ENCODE peak calls at places on chromosome 13, in eight cellular contexts. One of them, this sample, is unnamed.

GRCh38 chr13:33285420-33286124 is at the start of gene STARD13:
- DNase-seq in T-cell: no peak
- DNase-seq in NCI-H1436: peak
- DNase-seq in fibroblast of villous mesenchyme: peak
- DNase-seq in RWPE1: peak
- DNase-seq in NCI-H1092 treated with DMSO at 0.1 percent for 48 hours: no peak
- DNase-seq in B cell: no peak
- DNase-seq in nephron progenitor cell: peak
- DNase-seq in this sample: no peak

GRCh38 chr13:112885782-112886268 is 83.2 kb upstream of the MCF2L start:
- DNase-seq in T-cell: no peak
- DNase-seq in NCI-H1436: no peak
- DNase-seq in fibroblast of villous mesenchyme: peak
- DNase-seq in RWPE1: peak
- DNase-seq in NCI-H1092 treated with DMSO at 0.1 percent for 48 hours: peak
- DNase-seq in B cell: no peak
- DNase-seq in nephron progenitor cell: peak
- DNase-seq in this sample: no peak

GRCh38 chr13:60396783-60397692 is at the start of gene TDRD3:
- DNase-seq in T-cell: peak
- DNase-seq in NCI-H1436: peak
- DNase-seq in fibroblast of villous mesenchyme: peak
- DNase-seq in RWPE1: peak
- DNase-seq in NCI-H1092 treated with DMSO at 0.1 percent for 48 hours: peak
- DNase-seq in B cell: peak
- DNase-seq in nephron progenitor cell: peak
- DNase-seq in this sample: peak

GRCh38 chr13:114097893-114098688 is 34.3 kb downstream of the RASA3 start:
- DNase-seq in T-cell: no peak
- DNase-seq in NCI-H1436: no peak
- DNase-seq in fibroblast of villous mesenchyme: no peak
- DNase-seq in RWPE1: no peak
- DNase-seq in NCI-H1092 treated with DMSO at 0.1 percent for 48 hours: no peak
- DNase-seq in B cell: no peak
- DNase-seq in nephron progenitor cell: no peak
- DNase-seq in this sample: no peak

GRCh38 chr13:33017410-33017929 is 1.2 kb downstream of the KL start:
- DNase-seq in T-cell: peak
- DNase-seq in NCI-H1436: no peak
- DNase-seq in fibroblast of villous mesenchyme: peak
- DNase-seq in RWPE1: no peak
- DNase-seq in NCI-H1092 treated with DMSO at 0.1 percent for 48 hours: no peak
- DNase-seq in B cell: no peak
- DNase-seq in nephron progenitor cell: peak
- DNase-seq in this sample: no peak

GRCh38 chr13:99356216-99357089 is 49.3 kb upstream of the GPR183 start:
- DNase-seq in T-cell: peak
- DNase-seq in NCI-H1436: no peak
- DNase-seq in fibroblast of villous mesenchyme: peak
- DNase-seq in RWPE1: no peak
- DNase-seq in NCI-H1092 treated with DMSO at 0.1 percent for 48 hours: no peak
- DNase-seq in B cell: peak
- DNase-seq in nephron progenitor cell: peak
- DNase-seq in this sample: peak

GRCh38 chr13:71906438-71906837 is 39.4 kb upstream of the DACH1 start:
- DNase-seq in T-cell: no peak
- DNase-seq in NCI-H1436: no peak
- DNase-seq in fibroblast of villous mesenchyme: no peak
- DNase-seq in RWPE1: no peak
- DNase-seq in NCI-H1092 treated with DMSO at 0.1 percent for 48 hours: no peak
- DNase-seq in B cell: no peak
- DNase-seq in nephron progenitor cell: no peak
- DNase-seq in this sample: no peak

GRCh38 chr13:42490676-42491075 is 83.3 kb upstream of the TNFSF11 start:
- DNase-seq in T-cell: no peak
- DNase-seq in NCI-H1436: no peak
- DNase-seq in fibroblast of villous mesenchyme: no peak
- DNase-seq in RWPE1: no peak
- DNase-seq in NCI-H1092 treated with DMSO at 0.1 percent for 48 hours: no peak
- DNase-seq in B cell: no peak
- DNase-seq in nephron progenitor cell: no peak
- DNase-seq in this sample: no peak

GRCh38 chr13:30895773-30896172 is 10.3 kb upstream of the MEDAG start:
- DNase-seq in T-cell: no peak
- DNase-seq in NCI-H1436: no peak
- DNase-seq in fibroblast of villous mesenchyme: peak
- DNase-seq in RWPE1: peak
- DNase-seq in NCI-H1092 treated with DMSO at 0.1 percent for 48 hours: no peak
- DNase-seq in B cell: no peak
- DNase-seq in nephron progenitor cell: no peak
- DNase-seq in this sample: no peak

GRCh38 chr13:25901460-25902376 is 150.1 kb downstream of the SHISA2 start:
- DNase-seq in T-cell: no peak
- DNase-seq in NCI-H1436: no peak
- DNase-seq in fibroblast of villous mesenchyme: no peak
- DNase-seq in RWPE1: peak
- DNase-seq in NCI-H1092 treated with DMSO at 0.1 percent for 48 hours: no peak
- DNase-seq in B cell: no peak
- DNase-seq in nephron progenitor cell: no peak
- DNase-seq in this sample: no peak

GRCh38 chr13:43804461-43805070 is 17.8 kb upstream of the ENOX1 start:
- DNase-seq in T-cell: no peak
- DNase-seq in NCI-H1436: peak
- DNase-seq in fibroblast of villous mesenchyme: peak
- DNase-seq in RWPE1: peak
- DNase-seq in NCI-H1092 treated with DMSO at 0.1 percent for 48 hours: peak
- DNase-seq in B cell: no peak
- DNase-seq in nephron progenitor cell: no peak
- DNase-seq in this sample: no peak

GRCh38 chr13:93058301-93058700 is 168.3 kb upstream of the GPC6 start:
- DNase-seq in T-cell: no peak
- DNase-seq in NCI-H1436: no peak
- DNase-seq in fibroblast of villous mesenchyme: no peak
- DNase-seq in RWPE1: no peak
- DNase-seq in NCI-H1092 treated with DMSO at 0.1 percent for 48 hours: no peak
- DNase-seq in B cell: no peak
- DNase-seq in nephron progenitor cell: no peak
- DNase-seq in this sample: no peak

GRCh38 chr13:27358420-27358819 is 66.0 kb upstream of the GTF3A start:
- DNase-seq in T-cell: no peak
- DNase-seq in NCI-H1436: no peak
- DNase-seq in fibroblast of villous mesenchyme: no peak
- DNase-seq in RWPE1: no peak
- DNase-seq in NCI-H1092 treated with DMSO at 0.1 percent for 48 hours: no peak
- DNase-seq in B cell: no peak
- DNase-seq in nephron progenitor cell: no peak
- DNase-seq in this sample: no peak

GRCh38 chr13:113997845-113998751 is 24.2 kb upstream of the C13orf46 start:
- DNase-seq in T-cell: no peak
- DNase-seq in NCI-H1436: no peak
- DNase-seq in fibroblast of villous mesenchyme: peak
- DNase-seq in RWPE1: no peak
- DNase-seq in NCI-H1092 treated with DMSO at 0.1 percent for 48 hours: no peak
- DNase-seq in B cell: no peak
- DNase-seq in nephron progenitor cell: no peak
- DNase-seq in this sample: no peak

GRCh38 chr13:99265162-99265822 is 7.1 kb upstream of the GPR18 start:
- DNase-seq in T-cell: no peak
- DNase-seq in NCI-H1436: no peak
- DNase-seq in fibroblast of villous mesenchyme: no peak
- DNase-seq in RWPE1: no peak
- DNase-seq in NCI-H1092 treated with DMSO at 0.1 percent for 48 hours: no peak
- DNase-seq in B cell: no peak
- DNase-seq in nephron progenitor cell: no peak
- DNase-seq in this sample: no peak

GRCh38 chr13:24694907-24695306 is 14.7 kb downstream of the ATP12A start:
- DNase-seq in T-cell: no peak
- DNase-seq in NCI-H1436: no peak
- DNase-seq in fibroblast of villous mesenchyme: no peak
- DNase-seq in RWPE1: no peak
- DNase-seq in NCI-H1092 treated with DMSO at 0.1 percent for 48 hours: no peak
- DNase-seq in B cell: no peak
- DNase-seq in nephron progenitor cell: no peak
- DNase-seq in this sample: no peak

GRCh38 chr13:94112227-94112626 is 367.3 kb downstream of the DCT start:
- DNase-seq in T-cell: no peak
- DNase-seq in NCI-H1436: no peak
- DNase-seq in fibroblast of villous mesenchyme: peak
- DNase-seq in RWPE1: peak
- DNase-seq in NCI-H1092 treated with DMSO at 0.1 percent for 48 hours: no peak
- DNase-seq in B cell: no peak
- DNase-seq in nephron progenitor cell: no peak
- DNase-seq in this sample: no peak

GRCh38 chr13:35139591-35139990 is 197.5 kb downstream of the NBEA start:
- DNase-seq in T-cell: no peak
- DNase-seq in NCI-H1436: no peak
- DNase-seq in fibroblast of villous mesenchyme: peak
- DNase-seq in RWPE1: no peak
- DNase-seq in NCI-H1092 treated with DMSO at 0.1 percent for 48 hours: no peak
- DNase-seq in B cell: no peak
- DNase-seq in nephron progenitor cell: no peak
- DNase-seq in this sample: no peak

GRCh38 chr13:42653694-42654093 is 79.7 kb downstream of the TNFSF11 start:
- DNase-seq in T-cell: no peak
- DNase-seq in NCI-H1436: no peak
- DNase-seq in fibroblast of villous mesenchyme: no peak
- DNase-seq in RWPE1: no peak
- DNase-seq in NCI-H1092 treated with DMSO at 0.1 percent for 48 hours: no peak
- DNase-seq in B cell: no peak
- DNase-seq in nephron progenitor cell: no peak
- DNase-seq in this sample: no peak

This sample was measured in T-helper 9 cell.